ENCODE peak calls at places on chromosomes 5 and 9, in five cellular contexts. Q is endothelial cell of umbilical vein, L is prostate gland, T is transverse colon, P is stomach. N is an unnamed sample.
A peak's percentile ranks its signal among the peaks of the same experiment; 100 is the strongest.

GRCh38 chr5:16578474-16578883 is 38.3 kb downstream of the RETREG1 start:
- DNase-seq in Q (no peak), L (no peak), T (no peak), P (no peak), N (no peak)

GRCh38 chr5:39156082-39156481 is 63.3 kb downstream of the FYB1 start:
- DNase-seq in Q (no peak), L (no peak), T (no peak), P (no peak), N (no peak)

GRCh38 chr5:57499262-57500050 is 16.8 kb upstream of the ACTBL2 start:
- DNase-seq in Q (peak; percentile 94), L (no peak), T (no peak), P (no peak), N (no peak)

GRCh38 chr9:93318441-93318840 is 133.0 kb upstream of the FAM120A start:
- DNase-seq in Q (no peak), L (no peak), T (no peak), P (no peak), N (no peak)

GRCh38 chr5:98940586-98940985 is 11.8 kb upstream of the CHD1 start:
- DNase-seq in Q (peak; percentile 22), L (no peak), T (no peak), P (no peak), N (no peak)

GRCh38 chr9:82036101-82036500 is 47.5 kb downstream of the SPATA31D1 start:
- DNase-seq in Q (no peak), L (no peak), T (no peak), P (no peak), N (no peak)

GRCh38 chr9:95852059-95853032 is 23.1 kb upstream of the ERCC6L2 start:
- DNase-seq in Q (peak; percentile 63), L (no peak), T (no peak), P (no peak), N (no peak)

GRCh38 chr9:18632624-18633407 is 158.9 kb downstream of the ADAMTSL1 start:
- DNase-seq in Q (peak; percentile 96), L (peak; percentile 9), T (no peak), P (peak; percentile 30), N (no peak)

GRCh38 chr5:94810281-94810680 is 191.8 kb downstream of the SLF1 start:
- DNase-seq in Q (no peak), L (no peak), T (no peak), P (no peak), N (no peak)

GRCh38 chr9:121299125-121299466 is 31.1 kb downstream of the GSN start:
- DNase-seq in Q (peak; percentile 17), L (no peak), T (no peak), P (no peak), N (peak; percentile 83)

GRCh38 chr9:135960328-135961276 is 571 bp downstream of the UBAC1 start:
- DNase-seq in Q (peak; percentile 29), L (no peak), T (peak; percentile 21), P (peak; percentile 35), N (no peak)
- TF ChIP-seq POLR2A in Q (no peak), L (peak; percentile 48), T (peak; percentile 64), P (no peak), N (no peak)

GRCh38 chr9:72579190-72579589 is 57.8 kb downstream of the TMC1 start:
- DNase-seq in Q (peak; percentile 59), L (peak; percentile 61), T (peak; percentile 78), P (peak; percentile 81), N (no peak)
- TF ChIP-seq POLR2AphosphoS5 in Q (no peak), L (no peak), T (no peak), P (peak; percentile 16), N (no peak)

GRCh38 chr5:40842351-40842750 is 1.2 kb downstream of the CARD6 start:
- DNase-seq in Q (peak; percentile 55), L (no peak), T (no peak), P (no peak), N (no peak)

GRCh38 chr5:40838076-40838475 is 3.1 kb upstream of the RPL37 start:
- DNase-seq in Q (no peak), L (no peak), T (no peak), P (no peak), N (no peak)

GRCh38 chr5:40844565-40844964 is 3.4 kb downstream of the CARD6 start:
- DNase-seq in Q (no peak), L (no peak), T (no peak), P (no peak), N (no peak)

GRCh38 chr5:40846371-40846770 is 5.2 kb downstream of the CARD6 start:
- DNase-seq in Q (no peak), L (no peak), T (no peak), P (no peak), N (no peak)

DNA sequence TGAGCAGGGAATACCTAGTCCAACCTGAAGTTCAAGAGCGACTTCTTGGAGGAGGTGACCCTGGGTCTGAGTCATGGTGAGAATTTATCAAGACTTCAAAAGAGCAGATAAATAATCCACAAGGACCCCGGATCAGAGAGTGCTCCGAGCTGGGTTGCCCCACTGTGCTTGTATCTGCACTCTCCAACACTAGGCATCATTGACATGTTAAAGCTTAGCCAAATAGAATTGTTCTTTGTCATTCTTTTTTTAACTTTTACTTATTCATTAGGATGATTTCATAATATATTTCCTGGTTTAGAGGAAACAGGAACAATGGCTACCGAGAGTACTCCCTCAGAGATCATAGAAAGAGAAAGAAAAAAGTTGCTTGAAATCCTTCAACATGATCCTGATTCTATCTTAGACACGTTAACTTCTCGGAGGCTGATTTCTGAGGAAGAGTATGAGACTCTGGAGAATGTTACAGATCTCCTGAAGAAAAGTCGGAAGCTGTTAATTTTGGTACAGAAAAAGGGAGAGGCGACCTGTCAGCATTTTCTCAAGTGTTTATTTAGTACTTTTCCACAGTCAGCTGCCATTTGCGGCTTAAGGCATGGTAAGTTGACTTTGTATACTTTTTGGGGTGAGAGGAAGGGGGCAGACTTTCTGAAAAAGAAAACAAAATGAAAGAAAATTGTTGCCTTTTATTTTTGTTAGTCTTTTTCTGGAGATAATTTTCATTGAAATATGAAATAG is at the start of gene CARD6:
- DNase-seq in Q (peak; percentile 89), L (no peak), T (no peak), P (no peak), N (no peak)
- TF ChIP-seq POLR2A in Q (peak; percentile 47), L (no peak), T (no peak), P (no peak), N (no peak)

GRCh38 chr9:134930404-134930803 is 12.7 kb upstream of the FCN1 start:
- DNase-seq in Q (no peak), L (no peak), T (peak; percentile 63), P (no peak), N (no peak)
- TF ChIP-seq POLR2AphosphoS5 in Q (no peak), L (no peak), T (no peak), P (no peak), N (no peak)

GRCh38 chr5:181246276-181247050 is 2.8 kb upstream of the RACK1 start:
- DNase-seq in Q (peak; percentile 78), L (peak; percentile 84), T (peak; percentile 95), P (peak; percentile 91), N (peak; percentile 96)
- TF ChIP-seq POLR2A in Q (no peak), L (no peak), T (peak; percentile 84), P (no peak), N (peak; percentile 81)

DNA sequence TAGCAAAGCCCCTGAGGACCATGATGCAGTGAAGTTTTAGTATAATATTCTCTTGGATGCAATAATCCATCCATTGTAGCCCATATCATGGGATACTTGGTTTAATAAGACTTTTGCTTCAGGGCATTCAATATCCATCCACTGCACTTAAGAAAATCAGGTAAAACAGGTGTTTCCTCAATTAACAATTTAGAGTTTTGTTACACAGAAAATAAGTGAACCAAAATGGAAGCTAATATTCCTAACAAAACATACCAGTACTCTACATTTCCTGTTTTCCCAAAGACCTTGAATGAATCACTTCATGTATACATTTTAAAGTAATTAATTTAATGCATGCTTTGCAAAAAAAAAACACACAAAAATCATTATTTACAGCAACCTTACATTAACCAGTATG is 305.6 kb downstream of the NR2F1-AS1 start:
- DNase-seq in Q (peak; percentile 53), L (no peak), T (no peak), P (no peak), N (no peak)
- TF ChIP-seq POLR2AphosphoS5 in Q (no peak), L (no peak), T (no peak), P (no peak), N (no peak)

GRCh38 chr5:439636-440035 is 3.3 kb upstream of the EXOC3 start:
- DNase-seq in Q (no peak), L (no peak), T (peak; percentile 5), P (no peak), N (peak; percentile 28)

GRCh38 chr5:436641-436975 is 6.4 kb upstream of the EXOC3 start:
- DNase-seq in Q (no peak), L (no peak), T (no peak), P (no peak), N (peak; percentile 53)

GRCh38 chr5:437281-437771 is 5.7 kb upstream of the EXOC3 start:
- DNase-seq in Q (no peak), L (no peak), T (peak; percentile 5), P (no peak), N (peak; percentile 56)

GRCh38 chr5:439181-439580 is 3.8 kb upstream of the EXOC3 start:
- DNase-seq in Q (no peak), L (no peak), T (no peak), P (no peak), N (peak; percentile 37)

DNA sequence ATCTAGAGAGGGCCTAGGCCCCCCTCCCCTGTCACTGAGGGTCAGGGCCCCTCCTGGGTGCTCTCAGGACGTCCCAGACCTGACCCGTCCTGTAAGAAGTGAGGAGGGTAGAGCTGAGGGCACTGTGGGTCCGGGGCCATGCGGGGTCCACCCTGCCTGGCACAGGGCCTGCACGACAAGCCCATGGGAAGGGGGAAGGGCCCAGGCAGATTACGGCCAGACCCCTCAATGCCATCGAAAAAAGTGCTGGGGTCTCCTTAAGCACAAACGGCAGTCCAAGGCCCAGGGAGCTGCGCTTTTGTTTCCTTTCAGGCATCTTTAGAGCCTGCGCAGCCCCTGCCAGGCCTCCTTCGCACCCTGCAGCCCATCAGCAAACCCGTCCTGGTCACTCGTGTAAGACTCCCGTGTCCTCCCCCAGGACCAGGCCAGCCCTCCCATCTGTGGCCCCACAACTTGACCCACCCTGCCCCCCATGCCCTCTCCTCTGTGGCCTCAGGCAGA is 4.4 kb upstream of the EXOC3 start:
- DNase-seq in Q (no peak), L (no peak), T (peak; percentile 5), P (no peak), N (peak; percentile 56)
- TF ChIP-seq POLR2A in Q (no peak), L (no peak), T (no peak), P (no peak), N (no peak)

N was measured in sigmoid colon.